ENCODE peak calls at places on chromosomes 1 and 21, in seven cellular contexts. I is ELF-1; S is stimulated activated naive CD4-positive, alpha-beta T cell; P is activated CD4-positive, alpha-beta T cell treated with anti-CD3 and anti-CD28 coated beads, Interleukin-2, amount 50 U/mL, for 24 hours; X is Caki2; G is activated naive CD4-positive, alpha-beta T cell; R is transverse colon. K is an unnamed sample.

GRCh38 chr1:3831689-3832088 is 25.3 kb downstream of the CEP104 start:
- DNase-seq in I (no peak), S (no peak), P (no peak), X (no peak), G (no peak), R (no peak), K (no peak)

GRCh38 chr1:232718928-232719927 is 86.0 kb upstream of the MAP10 start:
- DNase-seq in I (no peak), S (no peak), P (no peak), X (no peak), G (no peak), R (no peak), K (no peak)

GRCh38 chr1:205985330-205986005 is 17.7 kb downstream of the RAB7B start:
- DNase-seq in I (no peak), S (no peak), P (no peak), X (peak; percentile 85), G (no peak), R (no peak), K (no peak)

GRCh38 chr21:40672602-40673001 is 174.4 kb downstream of the DSCAM start:
- DNase-seq in I (no peak), S (no peak), P (no peak), X (no peak), G (no peak), R (no peak), K (no peak)

GRCh38 chr1:29502901-29503300 is 266.6 kb downstream of the PTPRU start:
- DNase-seq in I (no peak), S (no peak), P (no peak), X (no peak), G (no peak), R (no peak), K (no peak)

GRCh38 chr1:151710187-151710586 is 6.4 kb downstream of the CELF3 start:
- DNase-seq in I (peak; percentile 74), S (no peak), P (peak; percentile 22), X (no peak), G (no peak), R (no peak), K (peak; percentile 62)

GRCh38 chr1:245091818-245092637 is 62.8 kb upstream of the KIF26B start:
- DNase-seq in I (peak; percentile 76), S (no peak), P (no peak), X (peak; percentile 72), G (no peak), R (no peak), K (peak; percentile 98)

GRCh38 chr1:208357663-208358507 is 113.7 kb upstream of the PLXNA2 start:
- DNase-seq in I (no peak), S (no peak), P (no peak), X (no peak), G (no peak), R (no peak), K (no peak)

GRCh38 chr1:85146972-85147359 is 53.9 kb downstream of the SYDE2 start:
- DNase-seq in I (no peak), S (no peak), P (no peak), X (no peak), G (no peak), R (no peak), K (peak; percentile 17)

GRCh38 chr1:91850708-91851107 is 35.2 kb downstream of the TGFBR3 start:
- DNase-seq in I (no peak), S (no peak), P (no peak), X (no peak), G (no peak), R (no peak), K (no peak)

GRCh38 chr1:205430631-205431305 is 8.9 kb upstream of the LEMD1 start:
- DNase-seq in I (peak; percentile 77), S (peak; percentile 51), P (peak; percentile 22), X (peak; percentile 44), G (no peak), R (peak; percentile 71), K (peak; percentile 70)

GRCh38 chr1:79472067-79472656 is 465.6 kb upstream of the ADGRL4 start:
- DNase-seq in I (no peak), S (no peak), P (no peak), X (no peak), G (no peak), R (no peak), K (no peak)

GRCh38 chr21:45383615-45384201 is 21.3 kb upstream of the COL18A1 start:
- DNase-seq in I (peak; percentile 71), S (no peak), P (no peak), X (no peak), G (no peak), R (no peak), K (no peak)

GRCh38 chr1:106185089-106185488 is 871.4 kb upstream of the PRMT6 start:
- DNase-seq in I (no peak), S (no peak), P (no peak), X (no peak), G (no peak), R (no peak), K (no peak)

GRCh38 chr21:45403825-45404725 is 890 bp upstream of the COL18A1 start:
- DNase-seq in I (peak; percentile 92), S (no peak), P (no peak), X (peak; percentile 62), G (no peak), R (peak; percentile 25), K (peak; percentile 61)

GRCh38 chr1:44842415-44842762 is 664 bp downstream of the PTCH2 start:
- DNase-seq in I (no peak), S (no peak), P (no peak), X (no peak), G (no peak), R (no peak), K (no peak)